ENCODE peak calls at places on chromosome 19, in four cellular contexts. M is NCI-H2081 treated with DMSO at 0.1 percent for 48 hours; W is effector memory CD4-positive, alpha-beta T cell; L is LoVo. Q is an unnamed sample.

GRCh38 chr19:16337809-16338469 is 13.3 kb downstream of the KLF2 start:
- DNase-seq in M (no peak), W (no peak), L (no peak), Q (no peak)

GRCh38 chr19:37999309-38000213 is 92.6 kb downstream of the SIPA1L3 start:
- DNase-seq in M (no peak), W (no peak), L (no peak), Q (no peak)

GRCh38 chr19:53463263-53463662 is 4.3 kb upstream of the ZNF813 start:
- DNase-seq in M (no peak), W (no peak), L (no peak), Q (no peak)

GRCh38 chr19:51034704-51035103 is at the start of gene KLK12:
- DNase-seq in M (no peak), W (no peak), L (no peak), Q (no peak)

GRCh38 chr19:47618771-47619170 is 9.8 kb downstream of the BICRA start:
- DNase-seq in M (no peak), W (no peak), L (no peak), Q (no peak)

GRCh38 chr19:5434970-5435641 is 20.1 kb upstream of the ZNRF4 start:
- DNase-seq in M (no peak), W (no peak), L (no peak), Q (no peak)

GRCh38 chr19:11767633-11768133 is 883 bp downstream of the ZNF441 start:
- DNase-seq in M (no peak), W (no peak), L (peak), Q (no peak)

GRCh38 chr19:3034845-3035541 is 5.9 kb upstream of the TLE2 start:
- DNase-seq in M (no peak), W (peak), L (no peak), Q (peak)

GRCh38 chr19:30854661-30855060 is 482.5 kb downstream of the ZNF536 start:
- DNase-seq in M (no peak), W (no peak), L (no peak), Q (no peak)

GRCh38 chr19:1453525-1454371 is 3.8 kb downstream of the APC2 start:
- DNase-seq in M (no peak), W (no peak), L (no peak), Q (no peak)

GRCh38 chr19:40717880-40718773 is 1.2 kb downstream of the ITPKC start:
- DNase-seq in M (no peak), W (no peak), L (peak), Q (no peak)

GRCh38 chr19:38949580-38950367 is 19.0 kb downstream of the MRPS12 start:
- DNase-seq in M (no peak), W (peak), L (no peak), Q (peak)

GRCh38 chr19:12611361-12611699 is 610 bp downstream of the ZNF791 start:
- DNase-seq in M (peak), W (no peak), L (peak), Q (no peak)

GRCh38 chr19:10420444-10421239 is at the start of gene PDE4A:
- DNase-seq in M (no peak), W (no peak), L (no peak), Q (no peak)

GRCh38 chr19:40332669-40333068 is 15.5 kb downstream of the C19orf47 start:
- DNase-seq in M (no peak), W (no peak), L (no peak), Q (no peak)

GRCh38 chr19:246551-246950 is 44.7 kb downstream of the PLPP2 start:
- DNase-seq in M (no peak), W (peak), L (no peak), Q (no peak)

GRCh38 chr19:2250765-2251576 is 1.8 kb downstream of the AMH start:
- DNase-seq in M (no peak), W (no peak), L (no peak), Q (no peak)

GRCh38 chr19:4371209-4371897 is 28.0 kb downstream of the MPND start:
- DNase-seq in M (no peak), W (no peak), L (no peak), Q (no peak)

GRCh38 chr19:58154287-58154678 is 3.7 kb upstream of the ZNF329 start:
- DNase-seq in M (no peak), W (no peak), L (no peak), Q (no peak)

GRCh38 chr19:40191836-40192646 is 815 bp downstream of the MAP3K10 start:
- DNase-seq in M (no peak), W (no peak), L (no peak), Q (no peak)